ENCODE peak calls at places on chromosomes 11 and 22, in six cellular contexts. One of them, this sample, is unnamed.

GRCh38 chr22:26553056-26553752 is 36.7 kb downstream of the TPST2 start:
- DNase-seq in left lung: no peak
- DNase-seq in progenitor cell of endocrine pancreas: no peak
- DNase-seq in bronchial epithelial cell: peak
- DNase-seq in natural killer cell: no peak
- DNase-seq in AG09319: peak
- DNase-seq in this sample: no peak

GRCh38 chr11:120185678-120186407 is 25.0 kb upstream of the OAF start:
- DNase-seq in left lung: peak
- DNase-seq in bronchial epithelial cell: no peak
- DNase-seq in AG09319: no peak
- DNase-seq in natural killer cell: no peak
- DNase-seq in progenitor cell of endocrine pancreas: no peak
- DNase-seq in this sample: peak

GRCh38 chr11:116112031-116112935 is 608.1 kb upstream of the CADM1 start:
- DNase-seq in bronchial epithelial cell: peak
- DNase-seq in progenitor cell of endocrine pancreas: no peak
- DNase-seq in natural killer cell: no peak
- DNase-seq in left lung: no peak
- DNase-seq in AG09319: no peak
- DNase-seq in this sample: no peak

GRCh38 chr11:116837231-116838091 is at the start of gene APOA1:
- DNase-seq in bronchial epithelial cell: no peak
- DNase-seq in AG09319: no peak
- DNase-seq in progenitor cell of endocrine pancreas: peak
- DNase-seq in natural killer cell: no peak
- DNase-seq in left lung: no peak
- DNase-seq in this sample: no peak

GRCh38 chr11:107301886-107302285 is 155.7 kb downstream of the CWF19L2 start:
- DNase-seq in bronchial epithelial cell: peak
- DNase-seq in natural killer cell: no peak
- DNase-seq in progenitor cell of endocrine pancreas: no peak
- DNase-seq in AG09319: no peak
- DNase-seq in left lung: no peak
- DNase-seq in this sample: no peak

GRCh38 chr11:112453601-112454577 is 193.2 kb upstream of the PLET1 start:
- DNase-seq in natural killer cell: no peak
- DNase-seq in progenitor cell of endocrine pancreas: no peak
- DNase-seq in AG09319: no peak
- DNase-seq in bronchial epithelial cell: peak
- DNase-seq in left lung: no peak
- DNase-seq in this sample: no peak

GRCh38 chr11:18280438-18281046 is 14.5 kb downstream of the SAA1 start:
- DNase-seq in AG09319: no peak
- DNase-seq in left lung: no peak
- DNase-seq in progenitor cell of endocrine pancreas: no peak
- DNase-seq in natural killer cell: no peak
- DNase-seq in bronchial epithelial cell: no peak
- DNase-seq in this sample: no peak

GRCh38 chr11:12324585-12324984 is 52.8 kb upstream of the PARVA start:
- DNase-seq in left lung: no peak
- DNase-seq in progenitor cell of endocrine pancreas: no peak
- DNase-seq in AG09319: no peak
- DNase-seq in natural killer cell: no peak
- DNase-seq in bronchial epithelial cell: no peak
- DNase-seq in this sample: no peak

GRCh38 chr22:46175631-46176030 is 25.3 kb downstream of the PPARA start:
- DNase-seq in AG09319: no peak
- DNase-seq in left lung: no peak
- DNase-seq in bronchial epithelial cell: peak
- DNase-seq in natural killer cell: no peak
- DNase-seq in progenitor cell of endocrine pancreas: no peak
- DNase-seq in this sample: no peak

GRCh38 chr11:26201411-26201810 is 130.5 kb upstream of the ANO3 start:
- DNase-seq in natural killer cell: no peak
- DNase-seq in progenitor cell of endocrine pancreas: no peak
- DNase-seq in left lung: no peak
- DNase-seq in AG09319: no peak
- DNase-seq in bronchial epithelial cell: peak
- DNase-seq in this sample: no peak

GRCh38 chr11:11336664-11337063 is 16.4 kb downstream of the CSNK2A3 start:
- DNase-seq in bronchial epithelial cell: no peak
- DNase-seq in AG09319: no peak
- DNase-seq in left lung: no peak
- DNase-seq in progenitor cell of endocrine pancreas: no peak
- DNase-seq in natural killer cell: no peak
- DNase-seq in this sample: no peak

GRCh38 chr11:36214976-36215687 is 74.1 kb downstream of the COMMD9 start:
- DNase-seq in bronchial epithelial cell: no peak
- DNase-seq in progenitor cell of endocrine pancreas: no peak
- DNase-seq in left lung: no peak
- DNase-seq in AG09319: no peak
- DNase-seq in natural killer cell: no peak
- DNase-seq in this sample: no peak

GRCh38 chr11:61904539-61905048 is 12.8 kb downstream of the RAB3IL1 start:
- DNase-seq in progenitor cell of endocrine pancreas: no peak
- DNase-seq in bronchial epithelial cell: peak
- DNase-seq in AG09319: no peak
- DNase-seq in left lung: no peak
- DNase-seq in natural killer cell: no peak
- DNase-seq in this sample: no peak

GRCh38 chr11:33089776-33090175 is 50.4 kb downstream of the TCP11L1 start:
- DNase-seq in left lung: no peak
- DNase-seq in progenitor cell of endocrine pancreas: no peak
- DNase-seq in bronchial epithelial cell: peak
- DNase-seq in AG09319: no peak
- DNase-seq in natural killer cell: no peak
- DNase-seq in this sample: no peak

GRCh38 chr22:36385491-36386350 is 2.0 kb downstream of the MYH9 start:
- DNase-seq in AG09319: no peak
- DNase-seq in left lung: peak
- DNase-seq in natural killer cell: peak
- DNase-seq in bronchial epithelial cell: peak
- DNase-seq in progenitor cell of endocrine pancreas: no peak
- DNase-seq in this sample: no peak

GRCh38 chr11:121359587-121359986 is 67.0 kb downstream of the SC5D start:
- DNase-seq in bronchial epithelial cell: no peak
- DNase-seq in progenitor cell of endocrine pancreas: no peak
- DNase-seq in natural killer cell: no peak
- DNase-seq in left lung: no peak
- DNase-seq in AG09319: no peak
- DNase-seq in this sample: no peak

DNA sequence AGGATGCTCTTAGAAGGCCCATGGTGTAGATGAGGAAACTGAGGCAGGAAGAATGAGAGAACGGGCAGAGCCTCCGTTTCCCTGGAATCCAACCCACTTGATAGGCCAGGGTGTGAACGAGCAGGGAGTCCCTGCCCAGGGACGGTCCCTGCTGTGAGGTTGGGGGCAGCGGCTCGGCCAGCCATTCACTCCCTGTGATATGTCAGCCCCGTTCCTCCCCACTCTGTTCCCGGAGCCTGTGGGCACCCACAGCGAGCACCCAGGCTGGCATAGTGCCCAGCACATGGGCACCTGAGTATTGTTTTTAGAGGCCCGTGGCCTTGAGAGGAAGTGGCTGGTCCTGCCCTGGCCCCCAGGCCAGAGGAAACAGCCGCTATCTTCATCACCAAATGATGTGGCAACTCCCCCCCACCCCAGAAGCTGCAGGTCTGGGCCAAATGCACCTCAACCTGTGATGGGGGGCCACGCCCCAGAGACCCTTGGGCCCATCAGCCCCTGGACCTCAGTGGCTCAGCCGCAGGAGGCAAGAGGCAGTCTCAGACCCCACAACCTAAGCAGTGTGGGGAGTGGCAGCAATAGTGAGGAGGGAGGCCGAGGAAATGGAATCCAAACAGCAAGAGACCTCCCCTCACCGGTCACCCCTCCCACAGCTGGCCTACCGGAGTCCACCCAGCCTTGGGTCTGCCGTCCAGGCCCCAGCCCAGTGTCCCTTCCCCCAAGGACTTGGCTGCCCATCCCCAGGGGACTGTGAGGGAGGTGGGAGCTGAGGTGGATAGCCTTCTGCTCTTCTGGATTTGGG is 2.1 kb downstream of the ALDH3B1 start:
- DNase-seq in bronchial epithelial cell: no peak
- DNase-seq in natural killer cell: no peak
- DNase-seq in left lung: peak
- DNase-seq in progenitor cell of endocrine pancreas: no peak
- DNase-seq in AG09319: no peak
- DNase-seq in this sample: no peak
- TF ChIP-seq CTCF in bronchial epithelial cell: no peak
- TF ChIP-seq CTCF in natural killer cell: no peak
- TF ChIP-seq CTCF in left lung: no peak
- TF ChIP-seq CTCF in progenitor cell of endocrine pancreas: no peak
- TF ChIP-seq CTCF in AG09319: no peak
- TF ChIP-seq CTCF in this sample: no peak

GRCh38 chr11:80309301-80309700 is 868.5 kb upstream of the TENM4 start:
- DNase-seq in AG09319: no peak
- DNase-seq in natural killer cell: no peak
- DNase-seq in progenitor cell of endocrine pancreas: no peak
- DNase-seq in bronchial epithelial cell: peak
- DNase-seq in left lung: no peak
- DNase-seq in this sample: no peak
- TF ChIP-seq CTCF in AG09319: no peak
- TF ChIP-seq CTCF in natural killer cell: no peak
- TF ChIP-seq CTCF in progenitor cell of endocrine pancreas: no peak
- TF ChIP-seq CTCF in bronchial epithelial cell: no peak
- TF ChIP-seq CTCF in left lung: no peak
- TF ChIP-seq CTCF in this sample: no peak

GRCh38 chr11:105000167-105000566 is 22.8 kb downstream of the CASP5 start:
- DNase-seq in AG09319: no peak
- DNase-seq in left lung: no peak
- DNase-seq in bronchial epithelial cell: no peak
- DNase-seq in progenitor cell of endocrine pancreas: no peak
- DNase-seq in natural killer cell: no peak
- DNase-seq in this sample: no peak
- TF ChIP-seq CTCF in AG09319: no peak
- TF ChIP-seq CTCF in left lung: no peak
- TF ChIP-seq CTCF in bronchial epithelial cell: no peak
- TF ChIP-seq CTCF in progenitor cell of endocrine pancreas: no peak
- TF ChIP-seq CTCF in natural killer cell: no peak
- TF ChIP-seq CTCF in this sample: no peak

GRCh38 chr22:25048659-25049657 is 96.4 kb downstream of the KIAA1671 start:
- DNase-seq in natural killer cell: peak
- DNase-seq in progenitor cell of endocrine pancreas: peak
- DNase-seq in AG09319: peak
- DNase-seq in left lung: no peak
- DNase-seq in bronchial epithelial cell: peak
- DNase-seq in this sample: peak
- TF ChIP-seq CTCF in natural killer cell: peak
- TF ChIP-seq CTCF in progenitor cell of endocrine pancreas: peak
- TF ChIP-seq CTCF in AG09319: peak
- TF ChIP-seq CTCF in left lung: peak
- TF ChIP-seq CTCF in bronchial epithelial cell: peak
- TF ChIP-seq CTCF in this sample: no peak

DNA sequence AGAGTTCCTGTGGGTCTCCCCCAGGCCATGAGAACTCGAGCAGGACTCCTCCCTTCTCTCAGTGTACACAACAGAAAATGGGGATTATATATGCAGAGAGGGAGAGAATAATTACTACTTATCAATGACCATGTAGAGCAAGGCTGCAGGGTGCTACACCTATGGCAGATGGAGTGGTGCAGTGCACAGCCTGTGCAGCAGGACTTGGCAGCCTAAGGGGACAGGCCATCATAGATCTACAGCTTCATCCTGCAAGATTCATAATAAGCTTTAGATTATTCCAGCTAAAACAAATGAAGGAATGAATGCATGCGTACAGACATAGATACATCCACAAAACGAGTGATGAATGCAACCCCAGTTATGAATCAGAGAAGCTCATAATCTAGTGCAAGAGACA is 8.4 kb upstream of the TP53I11 start:
- DNase-seq in bronchial epithelial cell: no peak
- DNase-seq in left lung: no peak
- DNase-seq in natural killer cell: no peak
- DNase-seq in progenitor cell of endocrine pancreas: no peak
- DNase-seq in AG09319: no peak
- DNase-seq in this sample: no peak
- TF ChIP-seq CTCF in bronchial epithelial cell: no peak
- TF ChIP-seq CTCF in left lung: no peak
- TF ChIP-seq CTCF in natural killer cell: no peak
- TF ChIP-seq CTCF in progenitor cell of endocrine pancreas: no peak
- TF ChIP-seq CTCF in AG09319: no peak
- TF ChIP-seq CTCF in this sample: no peak

GRCh38 chr11:73157141-73158010 is 15.3 kb upstream of the FCHSD2 start:
- DNase-seq in natural killer cell: no peak
- DNase-seq in progenitor cell of endocrine pancreas: no peak
- DNase-seq in AG09319: no peak
- DNase-seq in bronchial epithelial cell: no peak
- DNase-seq in left lung: peak
- DNase-seq in this sample: no peak
- TF ChIP-seq CTCF in natural killer cell: no peak
- TF ChIP-seq CTCF in progenitor cell of endocrine pancreas: no peak
- TF ChIP-seq CTCF in AG09319: no peak
- TF ChIP-seq CTCF in bronchial epithelial cell: no peak
- TF ChIP-seq CTCF in left lung: no peak
- TF ChIP-seq CTCF in this sample: no peak

DNA sequence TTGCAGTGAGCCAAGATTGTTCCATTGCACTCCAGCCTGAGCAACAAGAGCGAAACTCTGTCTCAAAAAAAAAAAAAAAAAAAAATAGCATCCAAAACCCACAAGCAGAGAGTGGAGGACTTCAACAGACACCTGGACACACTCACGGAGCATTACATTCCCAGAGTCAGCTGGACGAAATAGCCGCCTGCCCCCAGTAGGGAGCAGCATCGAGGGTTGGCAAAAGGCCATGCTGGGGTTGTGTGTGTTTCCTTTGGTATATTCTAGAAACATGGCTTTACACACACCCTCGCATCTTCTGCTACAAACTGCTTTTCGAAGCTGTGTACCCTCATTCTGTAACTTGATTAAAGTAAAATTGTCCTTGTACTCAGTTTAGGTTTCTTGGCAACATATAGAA is 5.3 kb downstream of the ADA2 start:
- DNase-seq in progenitor cell of endocrine pancreas: no peak
- DNase-seq in natural killer cell: no peak
- DNase-seq in left lung: peak
- DNase-seq in AG09319: no peak
- DNase-seq in bronchial epithelial cell: no peak
- DNase-seq in this sample: no peak
- TF ChIP-seq CTCF in progenitor cell of endocrine pancreas: peak
- TF ChIP-seq CTCF in natural killer cell: no peak
- TF ChIP-seq CTCF in left lung: peak
- TF ChIP-seq CTCF in AG09319: peak
- TF ChIP-seq CTCF in bronchial epithelial cell: no peak
- TF ChIP-seq CTCF in this sample: no peak

This sample was measured in omental fat pad.